ENCODE peak calls at places on chromosomes 12 and 14, in seven cellular contexts. U is GM12878, Z is H1, F is HepG2, K is HCT116, B is A549, R is K562. S is an unnamed sample.

GRCh38 chr12:96886998-96887677 is 19.9 kb upstream of the NEDD1 start:
- DNase-seq in R (no peak), B (no peak), K (no peak), F (no peak), U (no peak), Z (no peak), S (no peak)

GRCh38 chr12:65930114-65930828 is 106.0 kb downstream of the HMGA2 start:
- DNase-seq in U (no peak), F (peak; percentile 96), Z (no peak), K (no peak), B (no peak), R (no peak), S (no peak)

GRCh38 chr12:62519043-62519442 is 52.4 kb downstream of the MON2 start:
- DNase-seq in B (no peak), Z (no peak), R (no peak), F (no peak), U (no peak), K (no peak), S (no peak)

GRCh38 chr12:58961166-58961565 is 40.9 kb upstream of the LRIG3 start:
- DNase-seq in B (no peak), U (no peak), F (no peak), K (no peak), Z (no peak), R (no peak), S (no peak)

GRCh38 chr14:29339491-29339890 is 572.9 kb downstream of the FOXG1 start:
- DNase-seq in F (no peak), Z (no peak), R (no peak), B (no peak), U (no peak), K (no peak), S (no peak)

GRCh38 chr14:33765251-33765650 is 185.6 kb downstream of the EGLN3 start:
- DNase-seq in U (no peak), R (no peak), F (no peak), Z (no peak), B (no peak), K (no peak), S (no peak)

GRCh38 chr12:40325349-40325960 is 100.7 kb downstream of the LRRK2 start:
- DNase-seq in K (peak; percentile 59), U (no peak), B (peak; percentile 75), Z (no peak), F (peak; percentile 41), R (peak; percentile 18), S (peak; percentile 67)

GRCh38 chr12:77032406-77032805 is 33.0 kb downstream of the E2F7 start:
- DNase-seq in F (no peak), B (no peak), R (no peak), K (no peak), Z (no peak), U (no peak), S (no peak)

GRCh38 chr14:72565200-72565599 is 328.7 kb downstream of the DPF3 start:
- DNase-seq in R (no peak), B (no peak), K (no peak), Z (no peak), U (no peak), F (no peak), S (no peak)

GRCh38 chr12:131250951-131251315 is 297.2 kb downstream of the ADGRD1 start:
- DNase-seq in Z (no peak), U (no peak), F (no peak), R (no peak), B (no peak), K (no peak), S (no peak)

GRCh38 chr14:51242545-51243490 is 2.8 kb downstream of the TMX1 start:
- DNase-seq in Z (no peak), R (no peak), F (no peak), B (no peak), U (no peak), K (no peak), S (peak; percentile 47)

GRCh38 chr14:51733147-51733546 is 81.4 kb downstream of the FRMD6 start:
- DNase-seq in K (no peak), Z (no peak), R (no peak), U (no peak), F (no peak), B (no peak), S (no peak)

GRCh38 chr12:70243510-70244331 is 488 bp downstream of the CNOT2 start:
- DNase-seq in K (peak; percentile 13), Z (no peak), U (no peak), B (peak; percentile 75), F (peak; percentile 43), R (peak; percentile 80), S (peak; percentile 86)

GRCh38 chr14:24605435-24606190 is 3.9 kb downstream of the GZMH start:
- DNase-seq in Z (peak; percentile 21), F (peak; percentile 54), U (no peak), K (peak; percentile 10), B (peak; percentile 23), R (peak; percentile 33), S (peak; percentile 67)

GRCh38 chr12:125178222-125178621 is 113.0 kb downstream of the AACS start:
- DNase-seq in B (no peak), Z (no peak), F (no peak), K (no peak), R (no peak), U (no peak), S (no peak)

GRCh38 chr12:78189656-78190055 is 359.0 kb downstream of the NAV3 start:
- DNase-seq in Z (no peak), R (no peak), F (no peak), U (no peak), B (no peak), K (no peak), S (no peak)

GRCh38 chr12:53538209-53538689 is 31.0 kb upstream of the NPFF start:
- DNase-seq in K (no peak), B (peak; percentile 42), R (no peak), Z (no peak), F (peak; percentile 94), U (no peak), S (peak; percentile 54)

GRCh38 chr12:52741378-52742195 is 35.6 kb downstream of the KRT76 start:
- DNase-seq in Z (peak; percentile 34), U (no peak), K (peak; percentile 4), B (peak; percentile 66), F (peak; percentile 24), R (peak; percentile 79), S (peak; percentile 69)

GRCh38 chr12:101608301-101609133 is 13.7 kb downstream of the MYBPC1 start:
- DNase-seq in K (no peak), U (no peak), R (no peak), B (no peak), F (peak; percentile 100), Z (no peak), S (no peak)

GRCh38 chr12:101612162-101612916 is 17.6 kb downstream of the MYBPC1 start:
- DNase-seq in R (no peak), B (no peak), F (no peak), K (no peak), Z (no peak), U (no peak), S (no peak)

GRCh38 chr12:101609198-101609597 is 14.4 kb downstream of the MYBPC1 start:
- DNase-seq in F (no peak), U (no peak), B (no peak), R (no peak), K (no peak), Z (no peak), S (no peak)

GRCh38 chr12:101604132-101604531 is 9.4 kb downstream of the MYBPC1 start:
- DNase-seq in F (peak; percentile 94), R (no peak), Z (no peak), U (peak; percentile 7), B (no peak), K (no peak), S (no peak)

DNA sequence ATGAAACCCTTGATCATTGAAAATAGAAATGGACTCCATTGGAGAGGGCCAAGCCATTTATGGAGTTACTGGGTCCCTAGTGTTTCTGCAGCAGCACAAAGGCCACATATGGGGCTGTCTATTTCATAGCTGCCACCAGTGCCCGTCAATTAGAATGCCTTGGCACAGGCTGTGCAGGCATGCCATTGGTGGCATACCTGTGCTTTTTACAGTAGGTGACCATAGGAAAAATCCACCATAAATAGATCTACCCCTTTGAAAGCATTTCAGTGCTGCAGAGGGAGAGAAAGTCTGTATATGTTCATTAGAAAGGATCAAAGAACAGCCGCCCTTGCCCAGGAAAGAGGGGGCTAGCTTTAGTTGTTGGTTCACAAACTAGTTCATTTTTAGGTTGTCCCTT is 13.1 kb downstream of the MYBPC1 start:
- DNase-seq in U (no peak), Z (no peak), R (no peak), K (no peak), B (no peak), F (peak; percentile 91), S (no peak)
- TF ChIP-seq MAX in U (no peak), Z (no peak), R (no peak), K (no peak), B (no peak), F (no peak), S (no peak)

DNA sequence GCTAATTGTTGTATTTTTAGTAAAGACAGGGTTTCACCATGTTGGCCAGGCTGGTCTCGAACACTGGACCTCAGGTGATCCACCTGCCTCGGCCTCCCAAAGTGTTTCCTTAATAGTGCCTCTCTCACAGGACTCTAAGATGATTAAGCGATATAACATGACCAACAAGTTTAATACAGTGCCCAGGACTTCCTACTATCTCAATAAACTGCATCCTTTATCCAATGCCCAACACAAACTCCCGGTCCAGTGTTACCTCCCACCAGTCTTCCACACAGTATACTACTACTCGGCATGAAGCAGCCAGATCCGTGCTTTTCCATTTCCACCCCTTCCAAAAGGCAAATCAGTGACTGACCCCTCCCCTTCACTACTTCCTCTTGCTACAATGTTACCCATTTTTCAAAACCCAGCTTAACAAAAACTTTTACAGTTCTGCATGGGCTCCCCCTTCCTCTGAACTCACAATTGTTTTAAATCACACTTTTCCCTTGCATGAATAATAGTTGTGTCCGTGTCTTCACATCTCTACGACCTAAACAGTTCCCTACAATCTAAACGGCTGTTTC is 895 bp downstream of the NOP2 start:
- DNase-seq in R (no peak), F (no peak), U (no peak), B (no peak), Z (no peak), K (no peak), S (peak; percentile 52)
- TF ChIP-seq MAX in R (no peak), F (no peak), U (no peak), B (no peak), Z (no peak), K (no peak), S (no peak)

GRCh38 chr12:91685917-91686316 is 459.7 kb downstream of the BTG1 start:
- DNase-seq in R (no peak), F (no peak), B (peak; percentile 65), U (no peak), K (peak; percentile 23), Z (no peak), S (no peak)
- TF ChIP-seq MAX in R (no peak), F (no peak), B (no peak), U (no peak), K (no peak), Z (no peak), S (no peak)

GRCh38 chr12:68081561-68081960 is 78.0 kb downstream of the IFNG start:
- DNase-seq in R (no peak), K (no peak), F (no peak), U (no peak), Z (no peak), B (no peak), S (no peak)

GRCh38 chr12:68078737-68079136 is 80.8 kb downstream of the IFNG start:
- DNase-seq in F (no peak), B (no peak), Z (no peak), R (no peak), U (no peak), K (no peak), S (no peak)

GRCh38 chr12:68086019-68086603 is 73.4 kb downstream of the IFNG start:
- DNase-seq in F (no peak), R (no peak), U (no peak), B (no peak), Z (no peak), K (no peak), S (no peak)

GRCh38 chr12:68075416-68075815 is 84.1 kb downstream of the IFNG start:
- DNase-seq in B (no peak), R (no peak), U (no peak), Z (no peak), K (no peak), F (no peak), S (no peak)

GRCh38 chr12:68080577-68080976 is 79.0 kb downstream of the IFNG start:
- DNase-seq in Z (no peak), R (no peak), B (no peak), U (no peak), K (no peak), F (no peak), S (no peak)
- TF ChIP-seq MAX in Z (no peak), R (no peak), B (no peak), U (no peak), K (no peak), F (no peak), S (no peak)